ENCODE peak calls at places on chromosomes 2 and 18, in four cellular contexts. F, H, O and T are unnamed samples.

GRCh38 chr2:217060516-217060915 is 200.7 kb upstream of the TNP1 start:
- DNase-seq in F (no peak), H (no peak), O (no peak), T (no peak)

GRCh38 chr18:2326999-2327398 is 244.3 kb downstream of the METTL4 start:
- DNase-seq in F (no peak), H (no peak), O (no peak), T (no peak)

GRCh38 chr2:159076233-159076632 is 107.8 kb downstream of the TANC1 start:
- DNase-seq in F (no peak), H (no peak), O (no peak), T (no peak)

GRCh38 chr2:84631047-84631446 is 114.7 kb downstream of the DNAH6 start:
- DNase-seq in F (no peak), H (peak), O (no peak), T (peak)

GRCh38 chr18:79935925-79936324 is 15.5 kb downstream of the SLC66A2 start:
- DNase-seq in F (no peak), H (no peak), O (peak), T (no peak)

GRCh38 chr2:154293864-154294263 is 404.6 kb upstream of the KCNJ3 start:
- DNase-seq in F (no peak), H (no peak), O (no peak), T (no peak)

GRCh38 chr2:28906376-28906775 is 11.9 kb downstream of the WDR43 start:
- DNase-seq in F (no peak), H (no peak), O (no peak), T (no peak)

GRCh38 chr2:171347591-171348032 is 86.2 kb downstream of the METTL8 start:
- DNase-seq in F (no peak), H (no peak), O (no peak), T (no peak)

GRCh38 chr2:47172156-47172921 is 17.2 kb upstream of the STPG4 start:
- DNase-seq in F (no peak), H (no peak), O (no peak), T (no peak)

GRCh38 chr2:201127570-201127969 is 11.6 kb downstream of the CFLAR start:
- DNase-seq in F (peak), H (no peak), O (peak), T (no peak)

GRCh38 chr2:236343400-236344161 is 79.4 kb upstream of the ASB18 start:
- DNase-seq in F (peak), H (peak), O (no peak), T (peak)

GRCh38 chr18:63677490-63678225 is 16.0 kb upstream of the SERPINB3 start:
- DNase-seq in F (no peak), H (no peak), O (no peak), T (no peak)

GRCh38 chr2:11559066-11559785 is 25.4 kb downstream of the GREB1 start:
- DNase-seq in F (no peak), H (no peak), O (no peak), T (no peak)

GRCh38 chr2:238513346-238513745 is 86.6 kb downstream of the ASB1 start:
- DNase-seq in F (no peak), H (peak), O (no peak), T (peak)

GRCh38 chr2:218145124-218145523 is 19.3 kb downstream of the CXCR2 start:
- DNase-seq in F (no peak), H (no peak), O (no peak), T (no peak)

GRCh38 chr2:181859123-181859522 is 32.4 kb upstream of the ITPRID2 start:
- DNase-seq in F (no peak), H (no peak), O (no peak), T (no peak)

GRCh38 chr18:62452280-62452824 is 70.5 kb upstream of the ZCCHC2 start:
- DNase-seq in F (no peak), H (peak), O (no peak), T (no peak)

GRCh38 chr2:199603748-199604291 is 146.1 kb upstream of the SATB2 start:
- DNase-seq in F (no peak), H (no peak), O (no peak), T (no peak)

GRCh38 chr2:168272225-168272624 is 24.8 kb upstream of the STK39 start:
- DNase-seq in F (no peak), H (peak), O (no peak), T (no peak)

GRCh38 chr18:33159151-33159550 is 281.4 kb downstream of the CCDC178 start:
- DNase-seq in F (no peak), H (no peak), O (no peak), T (no peak)

GRCh38 chr2:181673178-181673577 is 7.1 kb downstream of the NEUROD1 start:
- DNase-seq in F (no peak), H (no peak), O (no peak), T (no peak)

GRCh38 chr2:98502556-98503335 is 58.1 kb downstream of the INPP4A start:
- DNase-seq in F (no peak), H (no peak), O (no peak), T (no peak)

GRCh38 chr2:95699201-95699600 is 107.4 kb downstream of the TRIM43 start:
- DNase-seq in F (no peak), H (no peak), O (no peak), T (no peak)

GRCh38 chr18:36592282-36592681 is 236.5 kb downstream of the TPGS2 start:
- DNase-seq in F (no peak), H (no peak), O (no peak), T (no peak)

GRCh38 chr2:106030287-106031268 is 163.5 kb downstream of the UXS1 start:
- DNase-seq in F (no peak), H (peak), O (peak), T (no peak)

GRCh38 chr2:86017901-86018896 is 87.5 kb downstream of the POLR1A start:
- DNase-seq in F (no peak), H (no peak), O (peak), T (no peak)

GRCh38 chr2:165009466-165009865 is 54.1 kb upstream of the SLC38A11 start:
- DNase-seq in F (no peak), H (no peak), O (no peak), T (no peak)

GRCh38 chr2:168678153-168678853 is 124.1 kb upstream of the NOSTRIN start:
- DNase-seq in F (no peak), H (no peak), O (no peak), T (no peak)

GRCh38 chr2:25375371-25375988 is 33.8 kb upstream of the DNMT3A start:
- DNase-seq in F (no peak), H (no peak), O (peak), T (no peak)

GRCh38 chr2:104599802-104600510 is 254.0 kb upstream of the POU3F3 start:
- DNase-seq in F (no peak), H (no peak), O (no peak), T (no peak)